ENCODE peak calls at places on chromosomes 1 and 21, in four cellular contexts. G is dorsolateral prefrontal cortex, N is left lung, Y is GM12878. B is an unnamed sample. For H3K27me3, the result is how much of the 10 kb centered on the place peaks cover.

GRCh38 chr1:1510912-1511532 is 940 bp upstream of the ATAD3A start:
- DNase-seq in Y (no peak), N (no peak), G (no peak), B (no peak)

GRCh38 chr1:179187043-179187442 is 42.4 kb downstream of the ABL2 start:
- DNase-seq in N (no peak), Y (no peak), G (no peak), B (no peak)

GRCh38 chr1:33099290-33100118 is 18.6 kb downstream of the AZIN2 start:
- DNase-seq in G (no peak), N (peak), Y (peak), B (peak)

GRCh38 chr1:105544475-105544874 is 1512.0 kb upstream of the PRMT6 start:
- DNase-seq in N (no peak), G (no peak), Y (no peak), B (no peak)

GRCh38 chr1:221040074-221040473 is 160.8 kb downstream of the HLX start:
- DNase-seq in Y (no peak), N (no peak), G (no peak), B (no peak)

GRCh38 chr1:227372662-227373061 is 54.4 kb upstream of the CDC42BPA start:
- DNase-seq in G (no peak), Y (no peak), N (no peak), B (no peak)

GRCh38 chr1:169460193-169460833 is 25.4 kb downstream of the SLC19A2 start:
- DNase-seq in Y (no peak), G (no peak), N (peak), B (peak)

GRCh38 chr1:45569571-45569961 is 14.3 kb upstream of the NASP start:
- DNase-seq in Y (no peak), G (no peak), N (no peak), B (no peak)

GRCh38 chr1:173267453-173267945 is 60.4 kb upstream of the TNFSF4 start:
- DNase-seq in G (no peak), Y (peak), N (no peak), B (peak)

GRCh38 chr1:20413136-20413790 is 72.7 kb downstream of the CAMK2N1 start:
- DNase-seq in N (no peak), G (no peak), Y (no peak), B (no peak)

GRCh38 chr1:15739745-15740144 is 2.6 kb upstream of the TMEM82 start:
- DNase-seq in N (no peak), G (no peak), Y (no peak), B (no peak)

GRCh38 chr1:163796394-163796821 is 474.7 kb downstream of the NUF2 start:
- DNase-seq in Y (no peak), G (no peak), N (no peak), B (no peak)

GRCh38 chr1:33057095-33057494 is 20.4 kb upstream of the AK2 start:
- DNase-seq in Y (no peak), N (no peak), G (no peak), B (no peak)

GRCh38 chr1:167839009-167839408 is 74.9 kb downstream of the ADCY10 start:
- DNase-seq in G (no peak), Y (no peak), N (no peak), B (no peak)

GRCh38 chr1:167196185-167196584 is 24.5 kb upstream of the POU2F1 start:
- DNase-seq in G (no peak), N (no peak), Y (no peak), B (no peak)

GRCh38 chr1:228735871-228736586 is 750 bp downstream of the RHOU start:
- DNase-seq in Y (no peak), G (no peak), N (peak), B (no peak)

GRCh38 chr21:35026617-35027557 is 22.2 kb downstream of the RUNX1 start:
- DNase-seq in N (peak), G (peak), Y (no peak), B (peak)

GRCh38 chr1:216542263-216542662 is 119.0 kb upstream of the USH2A start:
- DNase-seq in N (no peak), Y (no peak), G (no peak), B (no peak)

GRCh38 chr1:4634156-4634792 is 20.1 kb upstream of the AJAP1 start:
- DNase-seq in Y (no peak), N (no peak), G (no peak), B (no peak)

GRCh38 chr1:2334883-2335534 is 56.3 kb downstream of the MORN1 start:
- DNase-seq in Y (no peak), N (no peak), G (no peak), B (no peak)

DNA sequence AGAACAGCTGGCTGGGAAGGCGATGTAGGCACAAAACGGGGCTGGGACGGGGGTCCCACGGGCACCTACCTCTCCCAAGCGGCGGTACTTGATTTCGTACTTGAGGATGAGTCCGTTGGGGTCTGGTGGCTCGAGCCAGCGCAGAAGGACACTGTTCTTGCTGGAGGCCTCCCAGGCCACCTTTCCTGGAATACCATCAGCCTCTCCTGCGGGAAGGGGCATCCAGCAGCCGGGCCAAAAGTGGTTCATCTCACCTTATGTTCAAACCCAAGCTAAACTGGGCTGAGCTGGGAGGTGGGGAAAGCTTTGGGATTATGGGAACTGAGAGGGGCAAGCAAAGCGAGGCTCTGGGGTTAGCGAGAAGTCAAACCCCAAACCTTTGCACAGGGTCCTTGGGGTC is 14.3 kb downstream of the INSRR start:
- DNase-seq in G (no peak), N (no peak), Y (no peak), B (no peak)
- H3K27me3 ChIP-seq in G (half or more), N (half or more), Y (under half), B (under half)

DNA sequence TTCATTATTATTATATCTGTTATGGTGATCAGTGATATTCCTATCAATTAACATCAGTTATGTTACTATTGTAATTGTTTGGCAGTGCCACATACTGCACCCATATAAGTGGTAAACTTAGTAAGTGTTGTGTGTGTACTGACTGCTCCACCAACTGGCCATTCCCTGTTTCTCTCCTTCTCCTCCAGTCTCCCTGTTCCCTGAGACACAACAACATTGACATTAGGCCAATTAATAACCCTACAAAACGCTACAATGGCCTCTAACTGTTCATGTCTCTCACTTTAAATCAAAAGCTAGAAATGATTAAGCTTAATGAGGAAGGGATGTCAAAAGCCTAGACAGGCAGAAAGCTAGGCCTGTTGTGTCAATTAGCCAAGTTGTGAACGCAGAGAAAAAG is 6.6 kb upstream of the THRAP3 start:
- DNase-seq in G (no peak), N (no peak), Y (no peak), B (no peak)
- TF ChIP-seq CTCF in G (peak), N (no peak), Y (no peak), B (no peak)

GRCh38 chr1:153203130-153203529 is at the start of gene LELP1:
- DNase-seq in Y (no peak), G (no peak), N (no peak), B (no peak)
- H3K27me3 ChIP-seq in Y (under half), G (under half), N (under half), B (under half)

GRCh38 chr1:196277860-196278259 is 330.4 kb downstream of the KCNT2 start:
- DNase-seq in G (no peak), N (no peak), Y (no peak), B (no peak)

GRCh38 chr1:196278816-196279215 is 329.4 kb downstream of the KCNT2 start:
- DNase-seq in Y (no peak), G (no peak), N (no peak), B (no peak)
- TF ChIP-seq CTCF in Y (no peak), G (no peak), N (no peak), B (no peak)

DNA sequence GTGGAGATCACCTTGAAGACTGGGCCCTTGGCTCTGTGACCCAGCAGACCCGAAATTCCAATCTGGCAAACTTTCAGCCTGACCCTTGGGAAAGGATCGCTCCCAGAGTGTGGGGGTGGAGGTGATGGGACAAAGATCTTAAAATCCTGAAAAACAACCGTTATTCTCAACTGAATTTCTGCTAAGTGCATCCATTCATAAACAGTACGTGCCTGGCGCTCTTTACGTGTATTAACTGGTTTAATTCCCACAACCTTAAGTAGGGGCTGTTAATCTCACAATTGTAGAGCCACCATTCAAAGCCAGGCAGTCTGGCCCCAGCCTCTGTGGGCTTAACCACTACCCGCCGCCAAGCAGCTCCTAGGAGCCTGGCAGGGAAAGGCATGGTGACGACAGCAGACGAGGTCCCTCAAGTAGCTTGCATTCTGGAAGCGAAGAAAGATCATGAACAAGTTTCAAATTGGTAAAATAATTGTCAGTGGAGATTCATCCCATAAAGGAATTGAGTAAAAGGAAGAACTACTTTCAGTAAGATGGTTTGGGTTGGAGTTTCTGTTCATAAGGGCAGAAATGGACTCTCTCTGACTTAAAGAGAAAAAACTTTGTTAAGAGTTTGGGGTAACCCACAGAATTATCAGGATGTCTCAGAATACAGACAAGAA is 11.4 kb upstream of the RGS16 start:
- DNase-seq in G (no peak), N (peak), Y (no peak), B (peak)
- H3K27me3 ChIP-seq in G (under half), N (under half), Y (under half), B (under half)

GRCh38 chr1:52404116-52404974 is at the start of the genes ORC1 and PRPF38A:
- DNase-seq in Y (peak), N (peak), G (peak), B (peak)

GRCh38 chr1:52400131-52400530 is 4.1 kb downstream of the ORC1 start:
- DNase-seq in Y (no peak), G (no peak), N (no peak), B (no peak)

GRCh38 chr1:52402860-52403240 is 1.4 kb downstream of the ORC1 start:
- DNase-seq in N (no peak), Y (peak), G (no peak), B (no peak)

GRCh38 chr1:52403566-52404115 is 582 bp downstream of the ORC1 start:
- DNase-seq in G (no peak), Y (peak), N (peak), B (no peak)

DNA sequence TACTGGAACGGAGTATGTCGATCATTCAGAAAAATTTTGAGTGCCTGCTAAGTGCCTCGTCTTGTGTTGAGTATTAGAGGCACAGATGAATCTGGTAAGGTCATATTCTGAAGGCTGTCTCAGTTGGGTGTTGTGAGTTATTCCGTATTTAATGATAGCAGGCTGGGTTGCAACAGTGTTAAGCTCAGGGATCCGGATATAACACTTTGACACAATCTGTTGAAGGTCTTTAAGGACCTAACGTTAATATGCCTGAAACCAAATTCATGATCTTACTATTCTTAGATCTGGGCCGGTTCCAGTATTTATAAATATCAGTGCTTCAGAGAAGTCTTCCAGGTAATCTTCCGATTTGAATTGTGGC is 555 bp downstream of the PRPF38A start:
- DNase-seq in N (no peak), G (no peak), Y (no peak), B (no peak)
- TF ChIP-seq CTCF in N (no peak), G (peak), Y (no peak), B (no peak)

B was measured in GM06990.